ENCODE peak calls at places on chromosomes 2 and 18, in four cellular contexts. T, G, J and Q are unnamed samples.
A peak's percentile ranks its signal among the peaks of the same experiment; 100 is the strongest.

GRCh38 chr2:182559623-182560022 is 132.8 kb upstream of the PDE1A start:
- DNase-seq in T (no peak), G (no peak), J (no peak), Q (no peak)

GRCh38 chr2:70896765-70897202 is 38.9 kb upstream of the ATP6V1B1 start:
- DNase-seq in T (no peak), G (no peak), J (no peak), Q (no peak)

GRCh38 chr2:216464104-216464720 is 34.4 kb upstream of the RPL37A start:
- DNase-seq in T (no peak), G (no peak), J (no peak), Q (no peak)

GRCh38 chr2:181235683-181236459 is 221.3 kb upstream of the ITGA4 start:
- DNase-seq in T (no peak), G (no peak), J (no peak), Q (no peak)

GRCh38 chr2:241777686-241778627 is 1.3 kb downstream of the GAL3ST2 start:
- DNase-seq in T (peak; percentile 11), G (no peak), J (no peak), Q (no peak)

GRCh38 chr2:14621874-14622273 is 10.6 kb upstream of the LRATD1 start:
- DNase-seq in T (no peak), G (no peak), J (no peak), Q (no peak)

GRCh38 chr2:112691761-112692370 is 29.0 kb upstream of the NT5DC4 start:
- DNase-seq in T (no peak), G (peak; percentile 19), J (no peak), Q (no peak)

GRCh38 chr2:226837787-226838603 is 2.1 kb downstream of the RHBDD1 start:
- DNase-seq in T (no peak), G (no peak), J (no peak), Q (no peak)

GRCh38 chr2:219951111-219951510 is 323.7 kb downstream of the SLC4A3 start:
- DNase-seq in T (no peak), G (no peak), J (no peak), Q (no peak)

GRCh38 chr2:8821276-8822217 is 15.9 kb downstream of the KIDINS220 start:
- DNase-seq in T (no peak), G (no peak), J (peak; percentile 86), Q (peak; percentile 40)

GRCh38 chr2:29662841-29663240 is 258.5 kb downstream of the ALK start:
- DNase-seq in T (no peak), G (peak; percentile 26), J (no peak), Q (no peak)

GRCh38 chr2:47269316-47270232 is 114.5 kb upstream of the STPG4 start:
- DNase-seq in T (no peak), G (peak; percentile 98), J (peak; percentile 85), Q (peak; percentile 19)

GRCh38 chr2:121068851-121069250 is 216.2 kb downstream of the TFCP2L1 start:
- DNase-seq in T (no peak), G (no peak), J (no peak), Q (no peak)

GRCh38 chr2:171109020-171109419 is 51.7 kb downstream of the TLK1 start:
- DNase-seq in T (no peak), G (no peak), J (no peak), Q (no peak)

GRCh38 chr18:75551071-75551470 is 123.6 kb upstream of the SMIM21 start:
- DNase-seq in T (peak; percentile 23), G (no peak), J (no peak), Q (no peak)

GRCh38 chr2:208608436-208608835 is 201.8 kb downstream of the PTH2R start:
- DNase-seq in T (no peak), G (no peak), J (no peak), Q (no peak)

GRCh38 chr18:1270081-1270480 is 365.4 kb downstream of the ADCYAP1 start:
- DNase-seq in T (no peak), G (peak; percentile 61), J (no peak), Q (peak; percentile 57)

GRCh38 chr2:176518823-176519222 is 249.6 kb downstream of the MTX2 start:
- DNase-seq in T (no peak), G (peak; percentile 2), J (peak; percentile 19), Q (no peak)

GRCh38 chr2:54879598-54880355 is 156.3 kb downstream of the EML6 start:
- DNase-seq in T (no peak), G (no peak), J (no peak), Q (no peak)

GRCh38 chr18:76444436-76445105 is 50.5 kb downstream of the ZNF516 start:
- DNase-seq in T (no peak), G (no peak), J (no peak), Q (no peak)

GRCh38 chr2:110157153-110157793 is 41.7 kb upstream of the MALL start:
- DNase-seq in T (peak; percentile 28), G (peak; percentile 80), J (peak; percentile 35), Q (peak; percentile 24)

GRCh38 chr2:189511210-189511609 is 69.4 kb downstream of the SLC40A1 start:
- DNase-seq in T (no peak), G (no peak), J (no peak), Q (no peak)

GRCh38 chr2:230068658-230069080 is at the start of gene SLC16A14:
- DNase-seq in T (peak; percentile 54), G (peak; percentile 63), J (peak; percentile 53), Q (peak; percentile 73)

GRCh38 chr2:216031960-216032689 is 18.8 kb upstream of the MREG start:
- DNase-seq in T (no peak), G (no peak), J (no peak), Q (no peak)

GRCh38 chr2:172772637-172773036 is 37.0 kb downstream of the RAPGEF4 start:
- DNase-seq in T (no peak), G (peak; percentile 16), J (no peak), Q (no peak)

GRCh38 chr2:97355887-97356286 is 233.8 kb downstream of the ANKRD36B start:
- DNase-seq in T (no peak), G (peak; percentile 5), J (no peak), Q (no peak)

GRCh38 chr18:74501386-74501785 is 5.2 kb downstream of the CNDP2 start:
- DNase-seq in T (no peak), G (no peak), J (no peak), Q (peak; percentile 25)
- H3K4me3 ChIP-seq in T (no peak overlapping the region), G (no peak overlapping the region), J (no peak overlapping the region), Q (no peak overlapping the region)

DNA sequence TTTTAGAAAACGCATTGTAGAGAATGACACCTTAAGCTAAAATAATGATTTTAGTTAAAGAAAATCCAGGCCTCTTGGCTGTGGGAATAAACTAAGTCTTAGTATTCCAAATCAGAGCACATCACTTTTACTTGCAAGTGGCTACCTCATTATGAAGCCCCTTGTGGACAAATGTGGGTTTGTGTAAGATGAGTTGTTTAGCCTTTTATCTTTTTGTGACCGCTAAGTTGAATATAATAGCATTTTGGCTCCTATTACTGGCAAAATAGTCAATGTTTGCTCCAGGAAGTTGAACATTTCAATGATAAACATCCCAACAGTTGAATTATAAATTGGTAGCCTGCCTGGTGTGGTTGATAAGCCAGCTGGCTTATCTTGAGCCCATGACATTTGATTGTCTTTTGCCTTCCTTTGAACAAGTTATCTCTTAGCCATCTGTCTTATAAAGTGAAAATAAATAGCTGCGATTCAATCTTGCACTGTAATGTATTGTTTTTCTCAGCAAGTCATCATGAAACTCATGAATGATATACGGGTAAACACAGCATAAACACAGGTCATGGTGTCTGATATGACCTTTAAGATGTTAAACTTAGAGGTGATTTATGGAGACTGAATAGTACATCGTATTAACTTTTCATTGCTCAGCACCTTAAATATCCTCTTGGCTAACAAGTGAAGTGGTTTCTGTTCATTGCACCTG is 338.4 kb downstream of the SOCS6 start:
- DNase-seq in T (no peak), G (peak; percentile 2), J (no peak), Q (no peak)
- H3K9me3 ChIP-seq in T (no peaks in the 10 kb centered on the region), G (no peaks in the 10 kb centered on the region), J (no peaks in the 10 kb centered on the region), Q (no peaks in the 10 kb centered on the region)

GRCh38 chr2:27086090-27086721 is 366 bp upstream of the KHK start:
- DNase-seq in T (peak; percentile 95), G (peak; percentile 95), J (peak; percentile 96), Q (peak; percentile 90)
- TF ChIP-seq POLR2A in T (no peak), G (peak; percentile 41), J (peak; percentile 87), Q (peak; percentile 46)

DNA sequence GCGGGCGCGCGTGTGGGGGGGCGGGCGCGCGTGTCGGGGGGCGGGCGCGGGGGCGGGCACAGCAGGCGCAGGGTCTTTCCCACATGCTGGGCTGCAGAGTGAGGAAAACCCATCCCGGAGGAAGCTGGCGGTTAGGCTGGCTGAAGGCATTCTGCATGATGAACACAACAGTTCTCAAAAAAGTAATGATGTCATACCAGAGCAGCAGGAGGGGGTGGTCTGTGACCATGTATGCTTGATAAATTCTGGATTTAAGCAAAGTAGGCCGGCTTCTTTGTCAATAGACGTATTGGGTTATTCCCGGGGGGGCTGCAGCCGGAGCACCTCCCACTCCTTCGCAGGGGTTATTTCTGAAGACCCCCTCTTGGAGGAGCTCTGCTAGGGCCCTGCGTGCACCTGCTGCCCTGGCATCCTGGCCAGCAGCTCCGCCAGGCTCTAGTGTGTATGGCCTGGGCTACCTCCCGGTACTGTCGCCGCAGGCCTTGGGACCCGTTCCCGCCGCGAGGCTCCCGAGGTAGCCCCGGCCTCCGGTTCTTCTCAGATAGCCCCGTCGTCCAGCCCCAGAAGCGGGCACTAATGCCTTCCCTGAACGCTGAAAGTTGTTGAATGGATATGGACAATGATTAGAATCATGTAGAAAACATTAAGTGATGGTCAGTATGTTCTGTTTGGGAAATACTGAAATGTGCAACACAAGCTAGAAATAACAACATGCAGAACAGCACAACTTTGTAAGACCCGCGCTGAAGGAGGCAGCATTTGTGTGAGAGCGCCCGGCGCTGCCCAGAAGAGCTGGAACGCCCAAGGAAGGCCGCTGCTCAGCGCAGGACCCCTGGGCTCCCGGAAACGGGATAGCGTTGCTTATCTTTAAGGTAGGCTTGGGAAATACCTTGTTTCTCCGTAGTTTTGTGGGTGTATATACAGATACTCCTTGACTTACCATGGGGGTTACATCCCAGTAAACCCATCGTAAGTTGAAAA is 101.4 kb upstream of the RAB6C start:
- DNase-seq in T (peak; percentile 38), G (peak; percentile 27), J (peak; percentile 52), Q (no peak)
- H3K4me3 ChIP-seq in T (peak overlapping the region; percentile 72), G (peak overlapping the region; percentile 73), J (peak overlapping the region; percentile 38), Q (peak overlapping the region; percentile 68)

GRCh38 chr2:95268208-95269035 is 5.8 kb upstream of the PROM2 start:
- DNase-seq in T (peak; percentile 2), G (no peak), J (no peak), Q (no peak)
- H3K9me3 ChIP-seq in T (no peaks in the 10 kb centered on the region), G (peaks cover 23% of the 10 kb centered on the region), J (no peaks in the 10 kb centered on the region), Q (no peaks in the 10 kb centered on the region)

GRCh38 chr2:31442376-31442775 is 27.8 kb upstream of the XDH start:
- DNase-seq in T (no peak), G (no peak), J (no peak), Q (no peak)
- TF ChIP-seq POLR2A in T (no peak), G (no peak), J (no peak), Q (no peak)